ENCODE peak calls at places on chromosomes 3 and 15, in five cellular contexts. One of them, this sample, is unnamed.

GRCh38 chr15:33941279-33942063 is 26.8 kb upstream of the CHRM5 start:
- DNase-seq in omental fat pad: no peak
- DNase-seq in cardiac fibroblast: no peak
- DNase-seq in mesothelial cell of epicardium: no peak
- DNase-seq in endodermal cell: no peak
- DNase-seq in this sample: no peak

GRCh38 chr3:159919873-159920272 is 68.8 kb upstream of the IL12A start:
- DNase-seq in omental fat pad: no peak
- DNase-seq in cardiac fibroblast: peak
- DNase-seq in mesothelial cell of epicardium: no peak
- DNase-seq in endodermal cell: no peak
- DNase-seq in this sample: no peak

GRCh38 chr3:176950743-176951142 is 246.5 kb downstream of the TBL1XR1 start:
- DNase-seq in omental fat pad: no peak
- DNase-seq in cardiac fibroblast: peak
- DNase-seq in mesothelial cell of epicardium: no peak
- DNase-seq in endodermal cell: no peak
- DNase-seq in this sample: no peak

GRCh38 chr3:18652781-18653180 is 227.6 kb upstream of the SATB1 start:
- DNase-seq in omental fat pad: no peak
- DNase-seq in cardiac fibroblast: no peak
- DNase-seq in mesothelial cell of epicardium: no peak
- DNase-seq in endodermal cell: no peak
- DNase-seq in this sample: no peak

GRCh38 chr15:54576303-54576935 is 598.2 kb downstream of the UNC13C start:
- DNase-seq in omental fat pad: no peak
- DNase-seq in cardiac fibroblast: no peak
- DNase-seq in mesothelial cell of epicardium: no peak
- DNase-seq in endodermal cell: no peak
- DNase-seq in this sample: no peak

GRCh38 chr15:70276401-70276800 is 178.7 kb upstream of the TLE3 start:
- DNase-seq in omental fat pad: no peak
- DNase-seq in cardiac fibroblast: no peak
- DNase-seq in mesothelial cell of epicardium: no peak
- DNase-seq in endodermal cell: no peak
- DNase-seq in this sample: peak

GRCh38 chr3:138950006-138950644 is 3.1 kb downstream of the FOXL2NB start:
- DNase-seq in omental fat pad: no peak
- DNase-seq in cardiac fibroblast: peak
- DNase-seq in mesothelial cell of epicardium: peak
- DNase-seq in endodermal cell: peak
- DNase-seq in this sample: no peak

GRCh38 chr15:63605816-63606215 is 8.6 kb downstream of the FBXL22 start:
- DNase-seq in omental fat pad: no peak
- DNase-seq in cardiac fibroblast: no peak
- DNase-seq in mesothelial cell of epicardium: no peak
- DNase-seq in endodermal cell: no peak
- DNase-seq in this sample: no peak

GRCh38 chr15:29612701-29613100 is 209.6 kb downstream of the TJP1 start:
- DNase-seq in omental fat pad: no peak
- DNase-seq in cardiac fibroblast: peak
- DNase-seq in mesothelial cell of epicardium: no peak
- DNase-seq in endodermal cell: no peak
- DNase-seq in this sample: no peak

GRCh38 chr15:29747837-29748417 is 74.3 kb downstream of the TJP1 start:
- DNase-seq in omental fat pad: no peak
- DNase-seq in cardiac fibroblast: peak
- DNase-seq in mesothelial cell of epicardium: no peak
- DNase-seq in endodermal cell: no peak
- DNase-seq in this sample: no peak

GRCh38 chr3:141661229-141662196 is 76.6 kb upstream of the RNF7 start:
- DNase-seq in omental fat pad: no peak
- DNase-seq in cardiac fibroblast: no peak
- DNase-seq in mesothelial cell of epicardium: no peak
- DNase-seq in endodermal cell: no peak
- DNase-seq in this sample: no peak

GRCh38 chr3:177694316-177694715 is 497.0 kb upstream of the TBL1XR1 start:
- DNase-seq in omental fat pad: no peak
- DNase-seq in cardiac fibroblast: peak
- DNase-seq in mesothelial cell of epicardium: no peak
- DNase-seq in endodermal cell: no peak
- DNase-seq in this sample: no peak

DNA sequence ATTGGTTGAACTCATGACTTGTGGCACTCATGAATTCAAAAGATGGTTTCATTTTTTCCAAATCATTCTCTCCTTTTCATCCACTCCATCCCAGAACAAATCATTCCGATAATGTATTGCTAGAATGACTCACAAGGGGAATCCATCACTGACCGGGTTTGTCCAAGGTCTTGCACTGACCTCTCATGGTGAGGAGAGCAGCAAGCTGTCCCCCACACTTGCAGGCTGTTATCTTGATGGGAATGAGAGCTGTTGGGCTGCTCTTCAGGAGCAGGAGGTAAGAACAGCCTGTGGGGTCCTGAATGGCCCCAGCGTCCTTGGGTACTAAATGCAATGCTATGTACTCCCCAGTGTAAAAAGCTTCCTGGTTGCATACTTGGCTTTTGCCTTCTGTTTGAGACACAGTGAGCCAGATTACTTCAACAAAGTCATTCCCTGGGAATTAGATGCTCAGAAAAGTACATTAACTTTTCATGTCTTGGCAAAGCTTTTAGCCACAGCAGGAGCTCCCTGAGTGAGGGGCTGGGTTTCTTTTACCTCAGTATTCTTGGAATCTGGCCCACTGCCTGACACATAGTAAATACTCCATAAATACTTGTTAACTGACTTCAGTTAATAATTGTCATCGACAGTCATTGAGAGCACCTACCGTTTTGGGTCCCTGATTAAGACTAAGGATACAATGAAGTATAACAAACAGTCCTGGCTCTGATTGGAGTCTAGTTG is 24.1 kb downstream of the CCNL1 start:
- DNase-seq in omental fat pad: no peak
- DNase-seq in cardiac fibroblast: peak
- DNase-seq in mesothelial cell of epicardium: no peak
- DNase-seq in endodermal cell: no peak
- DNase-seq in this sample: no peak
- TF ChIP-seq CTCF in omental fat pad: no peak
- TF ChIP-seq CTCF in cardiac fibroblast: peak
- TF ChIP-seq CTCF in mesothelial cell of epicardium: no peak
- TF ChIP-seq CTCF in endodermal cell: peak
- TF ChIP-seq CTCF in this sample: no peak

GRCh38 chr3:53812434-53812833 is 33.8 kb downstream of the CHDH start:
- DNase-seq in omental fat pad: no peak
- DNase-seq in cardiac fibroblast: no peak
- DNase-seq in mesothelial cell of epicardium: peak
- DNase-seq in endodermal cell: peak
- DNase-seq in this sample: no peak
- TF ChIP-seq CTCF in omental fat pad: no peak
- TF ChIP-seq CTCF in cardiac fibroblast: no peak
- TF ChIP-seq CTCF in mesothelial cell of epicardium: no peak
- TF ChIP-seq CTCF in endodermal cell: peak
- TF ChIP-seq CTCF in this sample: no peak

GRCh38 chr15:97790180-97790579 is 170.3 kb upstream of the ARRDC4 start:
- DNase-seq in omental fat pad: no peak
- DNase-seq in cardiac fibroblast: no peak
- DNase-seq in mesothelial cell of epicardium: no peak
- DNase-seq in endodermal cell: no peak
- DNase-seq in this sample: no peak

GRCh38 chr15:97786741-97787140 is 173.8 kb upstream of the ARRDC4 start:
- DNase-seq in omental fat pad: no peak
- DNase-seq in cardiac fibroblast: no peak
- DNase-seq in mesothelial cell of epicardium: no peak
- DNase-seq in endodermal cell: no peak
- DNase-seq in this sample: no peak

GRCh38 chr15:97791824-97792792 is 168.4 kb upstream of the ARRDC4 start:
- DNase-seq in omental fat pad: no peak
- DNase-seq in cardiac fibroblast: no peak
- DNase-seq in mesothelial cell of epicardium: no peak
- DNase-seq in endodermal cell: peak
- DNase-seq in this sample: no peak
- TF ChIP-seq CTCF in omental fat pad: no peak
- TF ChIP-seq CTCF in cardiac fibroblast: no peak
- TF ChIP-seq CTCF in mesothelial cell of epicardium: no peak
- TF ChIP-seq CTCF in endodermal cell: peak
- TF ChIP-seq CTCF in this sample: no peak

GRCh38 chr3:128185630-128186447 is 32.6 kb downstream of the EEFSEC start:
- DNase-seq in omental fat pad: no peak
- DNase-seq in cardiac fibroblast: no peak
- DNase-seq in mesothelial cell of epicardium: no peak
- DNase-seq in endodermal cell: no peak
- DNase-seq in this sample: no peak

GRCh38 chr3:128187495-128187894 is 34.2 kb downstream of the EEFSEC start:
- DNase-seq in omental fat pad: no peak
- DNase-seq in cardiac fibroblast: no peak
- DNase-seq in mesothelial cell of epicardium: no peak
- DNase-seq in endodermal cell: no peak
- DNase-seq in this sample: no peak

GRCh38 chr3:128188958-128189357 is 35.7 kb downstream of the EEFSEC start:
- DNase-seq in omental fat pad: no peak
- DNase-seq in cardiac fibroblast: no peak
- DNase-seq in mesothelial cell of epicardium: no peak
- DNase-seq in endodermal cell: no peak
- DNase-seq in this sample: no peak

GRCh38 chr3:128190501-128190900 is 37.2 kb downstream of the EEFSEC start:
- DNase-seq in omental fat pad: no peak
- DNase-seq in cardiac fibroblast: no peak
- DNase-seq in mesothelial cell of epicardium: no peak
- DNase-seq in endodermal cell: no peak
- DNase-seq in this sample: no peak

GRCh38 chr3:128188326-128188725 is 35.0 kb downstream of the EEFSEC start:
- DNase-seq in omental fat pad: no peak
- DNase-seq in cardiac fibroblast: no peak
- DNase-seq in mesothelial cell of epicardium: no peak
- DNase-seq in endodermal cell: no peak
- DNase-seq in this sample: no peak
- TF ChIP-seq CTCF in omental fat pad: no peak
- TF ChIP-seq CTCF in cardiac fibroblast: no peak
- TF ChIP-seq CTCF in mesothelial cell of epicardium: no peak
- TF ChIP-seq CTCF in endodermal cell: no peak
- TF ChIP-seq CTCF in this sample: no peak

DNA sequence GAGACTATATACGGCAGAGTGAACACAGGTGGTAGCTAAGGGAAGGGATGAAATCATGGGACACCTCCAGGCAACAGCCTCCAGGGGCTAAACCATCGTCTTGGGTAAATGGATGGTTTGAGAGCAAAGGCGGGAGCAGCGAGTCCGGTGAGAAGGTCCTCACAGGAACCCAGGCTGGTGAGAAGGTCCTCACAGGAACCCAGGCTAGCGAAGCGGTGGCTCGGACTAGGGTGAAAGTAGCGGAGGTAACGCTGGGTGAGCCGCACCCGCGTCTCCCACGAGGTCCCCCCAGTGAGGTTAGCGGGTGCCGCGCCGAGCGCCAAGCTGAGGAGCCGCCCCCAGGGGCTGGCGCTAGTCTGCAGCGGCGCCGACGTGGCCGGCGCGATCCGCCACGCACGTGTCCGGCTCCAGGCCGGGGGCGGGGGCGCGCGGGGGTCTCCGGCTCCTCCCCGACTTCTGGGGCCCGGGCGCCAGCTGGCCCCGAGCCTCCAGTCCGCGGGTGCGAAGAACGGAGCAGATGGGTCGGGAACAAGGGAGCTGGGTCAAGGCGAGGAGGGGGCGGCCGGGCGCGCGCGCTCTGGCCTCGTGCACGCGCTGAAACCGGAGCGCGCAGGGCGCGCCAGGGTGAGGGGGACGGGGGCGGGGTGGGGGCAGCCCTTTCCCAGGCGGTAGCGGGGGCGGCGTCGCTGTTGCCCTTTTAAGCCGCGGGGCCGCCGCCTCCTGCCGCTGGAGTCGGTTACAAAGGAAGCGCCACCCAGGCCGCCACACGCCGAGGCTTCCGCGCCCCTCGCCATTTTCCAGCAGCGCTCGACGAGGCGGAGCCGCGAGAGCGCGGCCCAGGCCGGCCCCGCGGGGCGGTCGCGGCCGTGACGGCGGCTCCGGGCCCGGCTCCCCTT is at the start of gene UBE2Q2:
- DNase-seq in omental fat pad: peak
- DNase-seq in cardiac fibroblast: peak
- DNase-seq in mesothelial cell of epicardium: peak
- DNase-seq in endodermal cell: peak
- DNase-seq in this sample: peak
- TF ChIP-seq CTCF in omental fat pad: no peak
- TF ChIP-seq CTCF in cardiac fibroblast: no peak
- TF ChIP-seq CTCF in mesothelial cell of epicardium: no peak
- TF ChIP-seq CTCF in endodermal cell: peak
- TF ChIP-seq CTCF in this sample: no peak